ENCODE peak calls at places on chromosomes 13 and 19, in four cellular contexts. One of them, this sample, is unnamed.
A peak's percentile ranks its signal among the peaks of the same experiment; 100 is the strongest.

GRCh38 chr13:94968040-94968756 is 255.9 kb upstream of the SOX21 start:
- DNase-seq in GM12878: no peak
- DNase-seq in GM12891: no peak
- DNase-seq in K562: no peak
- DNase-seq in this sample: no peak

GRCh38 chr19:11737964-11738745 is 591 bp downstream of the ZNF823 start:
- DNase-seq in GM12878: no peak
- DNase-seq in K562: peak; percentile 49
- DNase-seq in GM12891: peak; percentile 24
- DNase-seq in this sample: no peak

GRCh38 chr13:29696606-29697005 is 101.1 kb upstream of the SLC7A1 start:
- DNase-seq in GM12878: no peak
- DNase-seq in K562: no peak
- DNase-seq in GM12891: no peak
- DNase-seq in this sample: no peak

GRCh38 chr19:4172861-4173473 is 9.4 kb downstream of the SIRT6 start:
- DNase-seq in GM12891: peak; percentile 64
- DNase-seq in K562: peak; percentile 80
- DNase-seq in GM12878: no peak
- DNase-seq in this sample: no peak

GRCh38 chr19:16118489-16119033 is 6.9 kb downstream of the RAB8A start:
- DNase-seq in GM12891: peak; percentile 77
- DNase-seq in GM12878: peak; percentile 97
- DNase-seq in K562: no peak
- DNase-seq in this sample: peak; percentile 65

GRCh38 chr13:81184556-81185265 is 843.8 kb upstream of the SPRY2 start:
- DNase-seq in K562: no peak
- DNase-seq in GM12878: no peak
- DNase-seq in GM12891: no peak
- DNase-seq in this sample: no peak

GRCh38 chr19:40502647-40503046 is 35.8 kb downstream of the SPTBN4 start:
- DNase-seq in K562: peak; percentile 23
- DNase-seq in GM12878: no peak
- DNase-seq in GM12891: no peak
- DNase-seq in this sample: peak; percentile 4

GRCh38 chr19:7904074-7905020 is 670 bp downstream of the MAP2K7 start:
- DNase-seq in GM12891: peak; percentile 79
- DNase-seq in K562: peak; percentile 89
- DNase-seq in GM12878: no peak
- DNase-seq in this sample: peak; percentile 28

GRCh38 chr13:77176350-77176749 is 149.4 kb upstream of the FBXL3 start:
- DNase-seq in GM12891: no peak
- DNase-seq in K562: no peak
- DNase-seq in GM12878: no peak
- DNase-seq in this sample: no peak

GRCh38 chr13:30196025-30196424 is 111.3 kb downstream of the KATNAL1 start:
- DNase-seq in GM12878: no peak
- DNase-seq in K562: no peak
- DNase-seq in GM12891: no peak
- DNase-seq in this sample: no peak

GRCh38 chr13:35649162-35649561 is 172.7 kb upstream of the MAB21L1 start:
- DNase-seq in GM12878: no peak
- DNase-seq in GM12891: no peak
- DNase-seq in K562: no peak
- DNase-seq in this sample: no peak

GRCh38 chr19:903266-903797 is 9.7 kb downstream of the R3HDM4 start:
- DNase-seq in K562: no peak
- DNase-seq in GM12878: no peak
- DNase-seq in GM12891: no peak
- DNase-seq in this sample: no peak

GRCh38 chr13:31945202-31945978 is 86.2 kb upstream of the FRY start:
- DNase-seq in K562: no peak
- DNase-seq in GM12878: no peak
- DNase-seq in GM12891: no peak
- DNase-seq in this sample: peak; percentile 74

GRCh38 chr13:101624210-101624922 is 171.9 kb downstream of the ITGBL1 start:
- DNase-seq in K562: no peak
- DNase-seq in GM12878: no peak
- DNase-seq in GM12891: no peak
- DNase-seq in this sample: no peak

GRCh38 chr13:94595006-94595942 is 678 bp downstream of the TGDS start:
- DNase-seq in GM12891: no peak
- DNase-seq in K562: peak; percentile 17
- DNase-seq in GM12878: no peak
- DNase-seq in this sample: peak; percentile 66

GRCh38 chr19:45104658-45105384 is 11.8 kb downstream of the PPP1R37 start:
- DNase-seq in GM12878: no peak
- DNase-seq in K562: no peak
- DNase-seq in GM12891: no peak
- DNase-seq in this sample: peak; percentile 63

GRCh38 chr19:49861127-49861526 is 6.2 kb downstream of the PNKP start:
- DNase-seq in GM12891: no peak
- DNase-seq in K562: no peak
- DNase-seq in GM12878: no peak
- DNase-seq in this sample: no peak

GRCh38 chr13:23652909-23653726 is 82.9 kb downstream of the TNFRSF19 start:
- DNase-seq in K562: no peak
- DNase-seq in GM12891: no peak
- DNase-seq in GM12878: no peak
- DNase-seq in this sample: no peak

GRCh38 chr13:23378009-23378632 is 55.4 kb downstream of the SACS start:
- DNase-seq in GM12891: peak; percentile 33
- DNase-seq in GM12878: peak; percentile 68
- DNase-seq in K562: no peak
- DNase-seq in this sample: peak; percentile 34

GRCh38 chr13:44622701-44623100 is 46.6 kb upstream of the TSC22D1 start:
- DNase-seq in K562: no peak
- DNase-seq in GM12878: no peak
- DNase-seq in GM12891: no peak
- DNase-seq in this sample: no peak

GRCh38 chr19:21202865-21203494 is 61.1 kb downstream of the ZNF431 start:
- DNase-seq in GM12878: peak; percentile 3
- DNase-seq in K562: peak; percentile 53
- DNase-seq in GM12891: peak; percentile 1
- DNase-seq in this sample: no peak

GRCh38 chr13:114078501-114079451 is 53.6 kb downstream of the RASA3 start:
- DNase-seq in K562: no peak
- DNase-seq in GM12878: no peak
- DNase-seq in GM12891: no peak
- DNase-seq in this sample: no peak

GRCh38 chr13:45368571-45368970 is 27.6 kb upstream of the TPT1 start:
- DNase-seq in GM12891: no peak
- DNase-seq in K562: no peak
- DNase-seq in GM12878: no peak
- DNase-seq in this sample: no peak

GRCh38 chr13:76845865-76846264 is 40.3 kb downstream of the KCTD12 start:
- DNase-seq in K562: no peak
- DNase-seq in GM12891: no peak
- DNase-seq in GM12878: no peak
- DNase-seq in this sample: no peak

GRCh38 chr19:11705474-11705873 is 33.3 kb downstream of the ZNF823 start:
- DNase-seq in K562: no peak
- DNase-seq in GM12878: no peak
- DNase-seq in GM12891: no peak
- DNase-seq in this sample: no peak

GRCh38 chr19:590396-590745 is 690 bp downstream of the HCN2 start:
- DNase-seq in GM12891: no peak
- DNase-seq in GM12878: no peak
- DNase-seq in K562: no peak
- DNase-seq in this sample: no peak

GRCh38 chr13:107457686-107458085 is 757.6 kb downstream of the LIG4 start:
- DNase-seq in K562: no peak
- DNase-seq in GM12891: no peak
- DNase-seq in GM12878: no peak
- DNase-seq in this sample: no peak

GRCh38 chr13:98909016-98909415 is 68.8 kb downstream of the DOCK9 start:
- DNase-seq in GM12878: no peak
- DNase-seq in GM12891: no peak
- DNase-seq in K562: no peak
- DNase-seq in this sample: no peak

GRCh38 chr19:51478381-51479285 is at the start of gene CEACAM18:
- DNase-seq in K562: peak; percentile 26
- DNase-seq in GM12878: no peak
- DNase-seq in GM12891: no peak
- DNase-seq in this sample: no peak

GRCh38 chr19:13881692-13882418 is 4.9 kb downstream of the NANOS3 start:
- DNase-seq in GM12891: no peak
- DNase-seq in K562: no peak
- DNase-seq in GM12878: no peak
- DNase-seq in this sample: peak; percentile 57

GRCh38 chr13:48859168-48860105 is 116.3 kb upstream of the FNDC3A start:
- DNase-seq in K562: no peak
- DNase-seq in GM12891: no peak
- DNase-seq in GM12878: no peak
- DNase-seq in this sample: no peak

GRCh38 chr19:39590265-39590664 is 12.1 kb upstream of the LGALS13 start:
- DNase-seq in GM12891: no peak
- DNase-seq in GM12878: no peak
- DNase-seq in K562: no peak
- DNase-seq in this sample: no peak

GRCh38 chr13:40453666-40454030 is 212.8 kb downstream of the FOXO1 start:
- DNase-seq in K562: no peak
- DNase-seq in GM12878: no peak
- DNase-seq in GM12891: no peak
- DNase-seq in this sample: no peak

GRCh38 chr13:78827471-78827870 is 168.5 kb upstream of the OBI1 start:
- DNase-seq in GM12878: no peak
- DNase-seq in GM12891: no peak
- DNase-seq in K562: no peak
- DNase-seq in this sample: no peak

GRCh38 chr19:31641591-31641990 is 292.4 kb upstream of the TSHZ3 start:
- DNase-seq in K562: no peak
- DNase-seq in GM12891: no peak
- DNase-seq in GM12878: no peak
- DNase-seq in this sample: no peak

GRCh38 chr19:7395360-7395781 is 46.6 kb downstream of the ARHGEF18 start:
- DNase-seq in K562: no peak
- DNase-seq in GM12878: no peak
- DNase-seq in GM12891: no peak
- DNase-seq in this sample: no peak

GRCh38 chr19:6063576-6063961 is 46.7 kb downstream of the RFX2 start:
- DNase-seq in K562: no peak
- DNase-seq in GM12878: no peak
- DNase-seq in GM12891: no peak
- DNase-seq in this sample: no peak

GRCh38 chr19:6062961-6063575 is 47.2 kb downstream of the RFX2 start:
- DNase-seq in GM12878: no peak
- DNase-seq in GM12891: no peak
- DNase-seq in K562: no peak
- DNase-seq in this sample: no peak

GRCh38 chr19:6065685-6066365 is 44.5 kb downstream of the RFX2 start:
- DNase-seq in K562: peak; percentile 87
- DNase-seq in GM12878: no peak
- DNase-seq in GM12891: no peak
- DNase-seq in this sample: no peak

GRCh38 chr19:6064703-6065073 is 45.6 kb downstream of the RFX2 start:
- DNase-seq in GM12878: no peak
- DNase-seq in GM12891: no peak
- DNase-seq in K562: no peak
- DNase-seq in this sample: no peak

DNA sequence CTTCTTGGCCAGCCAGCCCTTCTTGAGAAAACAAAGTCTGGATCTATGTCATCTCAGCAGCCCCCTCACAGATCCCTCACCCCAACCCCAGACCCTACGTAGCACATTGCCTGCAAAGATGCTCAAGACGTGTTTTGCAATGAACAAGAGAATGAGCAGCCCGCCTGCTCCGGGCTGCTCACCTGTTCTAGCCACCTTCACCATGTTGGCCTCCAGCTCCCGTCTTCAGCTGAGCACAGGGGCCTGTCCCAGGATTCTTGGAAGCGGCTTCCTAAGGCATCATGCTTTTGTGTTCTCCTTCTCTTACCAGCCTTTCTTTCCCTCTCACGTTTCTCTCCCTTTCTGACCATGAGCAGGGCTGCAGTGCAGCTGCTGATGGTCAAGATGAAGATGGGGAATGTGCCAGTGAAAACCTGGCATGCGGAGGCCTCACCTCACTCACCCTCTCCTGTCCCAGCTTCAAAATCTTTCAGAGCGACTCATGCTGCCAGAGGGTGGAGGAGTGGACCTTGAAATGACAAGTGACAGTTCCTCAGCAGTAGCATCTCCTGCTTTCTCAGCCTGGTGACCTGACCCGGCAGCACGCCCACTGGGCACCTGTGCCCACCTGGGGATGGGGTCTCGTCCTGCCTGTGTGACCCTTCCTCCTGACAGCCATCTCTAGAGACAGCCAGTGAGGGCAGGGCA is 46.1 kb downstream of the RFX2 start:
- DNase-seq in GM12891: no peak
- DNase-seq in GM12878: no peak
- DNase-seq in K562: no peak
- DNase-seq in this sample: no peak
- TF ChIP-seq SPI1 in GM12891: no peak
- TF ChIP-seq SPI1 in GM12878: no peak
- TF ChIP-seq SPI1 in K562: no peak
- TF ChIP-seq SPI1 in this sample: no peak

DNA sequence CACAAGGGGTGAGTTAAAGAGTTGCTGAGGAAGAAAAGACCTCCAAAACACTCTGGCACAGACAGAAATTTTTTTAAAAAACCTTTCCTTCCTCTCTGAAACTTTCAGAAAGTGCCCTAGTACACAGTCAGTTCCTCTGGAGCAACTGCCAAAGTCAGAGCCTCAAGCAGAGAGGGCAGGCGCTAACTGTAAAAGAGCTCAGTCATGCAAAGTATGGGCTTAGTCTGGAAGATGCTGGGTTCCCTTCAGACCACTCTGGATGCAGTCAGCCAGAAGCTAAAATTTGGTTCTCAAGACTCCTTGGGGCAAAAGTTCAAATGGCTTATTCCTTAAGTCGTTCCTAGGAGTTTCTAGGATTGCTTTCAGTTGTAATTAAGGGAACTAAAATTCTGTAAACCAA is 671.6 kb downstream of the PCDH9 start:
- DNase-seq in K562: no peak
- DNase-seq in GM12878: no peak
- DNase-seq in GM12891: no peak
- DNase-seq in this sample: no peak
- TF ChIP-seq SPI1 in K562: no peak
- TF ChIP-seq SPI1 in GM12878: no peak
- TF ChIP-seq SPI1 in GM12891: no peak
- TF ChIP-seq SPI1 in this sample: peak; percentile 43

DNA sequence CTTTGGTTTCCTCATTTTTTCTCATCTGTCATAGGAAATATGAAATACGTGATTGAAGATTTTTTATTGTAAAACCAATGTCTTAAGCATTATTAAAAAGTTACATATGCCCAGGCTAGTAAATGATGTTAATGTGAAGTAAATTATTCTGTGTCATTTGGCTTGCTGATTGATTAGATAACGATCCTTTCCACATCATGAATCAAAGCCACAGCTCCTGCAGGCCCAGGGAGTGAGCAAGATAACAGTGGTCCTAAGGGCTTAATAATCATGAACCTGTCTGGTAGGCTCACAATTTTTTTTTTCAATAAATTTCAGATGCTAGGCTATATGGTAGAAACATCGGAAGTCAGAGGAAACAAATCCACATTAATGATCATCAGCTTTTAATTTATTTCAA is 269.0 kb upstream of the SLC10A2 start:
- DNase-seq in GM12891: no peak
- DNase-seq in GM12878: no peak
- DNase-seq in K562: no peak
- DNase-seq in this sample: no peak
- TF ChIP-seq SPI1 in GM12891: no peak
- TF ChIP-seq SPI1 in GM12878: no peak
- TF ChIP-seq SPI1 in K562: no peak
- TF ChIP-seq SPI1 in this sample: no peak

GRCh38 chr19:35341006-35341405 is 6.7 kb upstream of the FFAR1 start:
- DNase-seq in K562: no peak
- DNase-seq in GM12891: no peak
- DNase-seq in GM12878: no peak
- DNase-seq in this sample: no peak
- TF ChIP-seq SPI1 in K562: no peak
- TF ChIP-seq SPI1 in GM12891: no peak
- TF ChIP-seq SPI1 in GM12878: no peak
- TF ChIP-seq SPI1 in this sample: no peak